ENCODE peak calls at places on chromosomes 1 and 21, in seven cellular contexts. S, Q, W, I, G, T and Z are unnamed samples.

GRCh38 chr1:18955442-18956188 is 861 bp downstream of the IFFO2 start:
- DNase-seq in S (peak; percentile 22), Q (no peak), W (peak; percentile 52), I (peak; percentile 8), G (peak; percentile 66), T (peak; percentile 59), Z (peak; percentile 48)

GRCh38 chr1:19623523-19623922 is 20.6 kb upstream of the NBL1 start:
- DNase-seq in S (no peak), Q (no peak), W (no peak), I (no peak), G (no peak), T (no peak), Z (no peak)

GRCh38 chr1:205980182-205980830 is 22.9 kb downstream of the RAB7B start:
- DNase-seq in S (no peak), Q (no peak), W (no peak), I (no peak), G (no peak), T (no peak), Z (no peak)

GRCh38 chr1:44336668-44337067 is 18.4 kb downstream of the ERI3 start:
- DNase-seq in S (no peak), Q (no peak), W (no peak), I (no peak), G (no peak), T (no peak), Z (no peak)

GRCh38 chr1:30008998-30009657 is 714.3 kb downstream of the MATN1 start:
- DNase-seq in S (peak; percentile 26), Q (peak; percentile 32), W (peak; percentile 11), I (no peak), G (no peak), T (no peak), Z (no peak)

GRCh38 chr1:97190326-97190725 is 468.7 kb downstream of the PTBP2 start:
- DNase-seq in S (no peak), Q (peak; percentile 11), W (peak; percentile 48), I (no peak), G (no peak), T (no peak), Z (peak; percentile 62)

GRCh38 chr1:89088597-89088996 is 23.6 kb upstream of the GBP1 start:
- DNase-seq in S (no peak), Q (no peak), W (no peak), I (no peak), G (peak; percentile 6), T (no peak), Z (no peak)

GRCh38 chr1:42952353-42953001 is 6.2 kb downstream of the SLC2A1 start:
- DNase-seq in S (no peak), Q (no peak), W (no peak), I (no peak), G (no peak), T (no peak), Z (no peak)

GRCh38 chr1:30908446-30908885 is at the start of gene SDC3:
- DNase-seq in S (no peak), Q (no peak), W (peak; percentile 45), I (no peak), G (peak; percentile 56), T (no peak), Z (no peak)

GRCh38 chr1:156675715-156676311 is 1.4 kb downstream of the NES start:
- DNase-seq in S (no peak), Q (no peak), W (no peak), I (no peak), G (no peak), T (no peak), Z (no peak)

GRCh38 chr1:234955107-234955731 is 173.4 kb downstream of the TOMM20 start:
- DNase-seq in S (no peak), Q (no peak), W (no peak), I (peak; percentile 97), G (no peak), T (no peak), Z (peak; percentile 45)

GRCh38 chr1:207821464-207822045 is 69.7 kb downstream of the CD46 start:
- DNase-seq in S (no peak), Q (no peak), W (no peak), I (no peak), G (no peak), T (no peak), Z (no peak)

GRCh38 chr21:45876381-45877159 is 105.0 kb upstream of the COL6A1 start:
- DNase-seq in S (no peak), Q (no peak), W (no peak), I (no peak), G (no peak), T (no peak), Z (no peak)

GRCh38 chr1:156711011-156711817 is 5.8 kb upstream of the CRABP2 start:
- DNase-seq in S (no peak), Q (no peak), W (peak; percentile 45), I (no peak), G (no peak), T (no peak), Z (peak; percentile 93)